ENCODE peak calls at places on chromosomes 2 and 18, in five cellular contexts. P is GM13976, K is iris pigment epithelial cell, L is upper lobe of right lung, V is GM12891. X is an unnamed sample.

GRCh38 chr2:149860276-149860921 is 272.8 kb upstream of the MMADHC start:
- DNase-seq in P (no peak), K (peak), L (no peak), V (no peak), X (no peak)

GRCh38 chr2:220512419-220512818 is 885.0 kb downstream of the SLC4A3 start:
- DNase-seq in P (no peak), K (peak), L (no peak), V (no peak), X (no peak)

GRCh38 chr18:57337890-57338289 is 14.5 kb upstream of the ST8SIA3 start:
- DNase-seq in P (no peak), K (no peak), L (no peak), V (no peak), X (no peak)

GRCh38 chr2:9333591-9334171 is 89.6 kb downstream of the ITGB1BP1 start:
- DNase-seq in P (peak), K (peak), L (no peak), V (no peak), X (peak)

GRCh38 chr2:73999881-74000597 is 15.3 kb downstream of the TET3 start:
- DNase-seq in P (no peak), K (peak), L (peak), V (no peak), X (no peak)

GRCh38 chr2:237858294-237859081 is 935 bp upstream of the RAMP1 start:
- DNase-seq in P (peak), K (peak), L (peak), V (no peak), X (peak)

GRCh38 chr18:3647636-3648035 is 197.7 kb downstream of the TGIF1 start:
- DNase-seq in P (no peak), K (no peak), L (no peak), V (no peak), X (no peak)

GRCh38 chr2:200253631-200254030 is 52.9 kb upstream of the SPATS2L start:
- DNase-seq in P (no peak), K (peak), L (no peak), V (no peak), X (no peak)

GRCh38 chr2:42385225-42385624 is 24.2 kb upstream of the COX7A2L start:
- DNase-seq in P (no peak), K (no peak), L (no peak), V (no peak), X (no peak)